ENCODE peak calls at places on chromosomes 13 and 19, in ten cellular contexts. M is esophagus muscularis mucosa, L is breast epithelium, F is GM23338, E is endothelial cell of umbilical vein, N is suprapubic skin, X is K562, V is SK-N-SH, Z is HCT116, Q is transverse colon. I is an unnamed sample. For H3K4me1, the result is how much of the 10 kb centered on the place peaks cover.

GRCh38 chr19:20928371-20928770 is 5.3 kb downstream of the ZNF85 start:
- DNase-seq in L (no peak), V (no peak), X (no peak), M (no peak), E (no peak), Q (no peak), N (no peak), F (no peak), Z (no peak), I (no peak)

GRCh38 chr13:102452831-102453230 is 51.0 kb upstream of the FGF14 start:
- DNase-seq in F (no peak), L (no peak), E (no peak), M (no peak), Q (no peak), Z (no peak), V (no peak), X (no peak), N (no peak), I (no peak)

GRCh38 chr13:109200556-109200955 is 571.1 kb downstream of the MYO16 start:
- DNase-seq in Q (no peak), E (peak), Z (no peak), N (no peak), L (no peak), X (no peak), V (no peak), M (no peak), F (no peak), I (no peak)

GRCh38 chr19:16608290-16608704 is 19.7 kb downstream of the MED26 start:
- DNase-seq in N (no peak), X (no peak), L (no peak), E (peak), Q (peak), F (no peak), M (no peak), V (no peak), Z (no peak), I (peak)

GRCh38 chr13:79907527-79907926 is 426.6 kb downstream of the NDFIP2 start:
- DNase-seq in M (no peak), N (no peak), V (no peak), Z (no peak), X (no peak), F (no peak), L (no peak), E (no peak), Q (no peak), I (no peak)

GRCh38 chr13:84431646-84432045 is 549.4 kb upstream of the SLITRK1 start:
- DNase-seq in N (no peak), E (no peak), L (no peak), F (no peak), X (no peak), M (no peak), Q (no peak), V (no peak), Z (no peak), I (no peak)

GRCh38 chr19:41355035-41355434 is 1.3 kb upstream of the TGFB1 start:
- DNase-seq in X (no peak), V (no peak), L (no peak), F (no peak), Q (no peak), M (no peak), N (no peak), E (no peak), Z (no peak), I (no peak)

GRCh38 chr19:48806518-48806817 is 4.4 kb downstream of the BCAT2 start:
- DNase-seq in N (no peak), X (peak), M (no peak), V (peak), F (peak), E (peak), Z (no peak), Q (no peak), L (no peak), I (no peak)

GRCh38 chr13:96810104-96810503 is 184.2 kb downstream of the OXGR1 start:
- DNase-seq in M (no peak), V (no peak), X (no peak), L (no peak), N (no peak), E (no peak), Q (no peak), Z (no peak), F (no peak), I (no peak)

GRCh38 chr13:29227560-29227959 is 367.9 kb downstream of the SLC7A1 start:
- DNase-seq in M (no peak), L (no peak), X (no peak), V (no peak), F (no peak), Q (no peak), N (no peak), Z (no peak), E (no peak), I (no peak)

GRCh38 chr13:27822258-27822872 is 30.1 kb downstream of the GSX1 start:
- DNase-seq in X (no peak), N (no peak), V (no peak), L (no peak), F (peak), E (peak), M (no peak), Z (no peak), Q (no peak), I (no peak)

GRCh38 chr19:18436651-18437478 is 1.1 kb downstream of the ISYNA1 start:
- DNase-seq in L (no peak), N (no peak), F (peak), V (peak), M (no peak), E (peak), Q (peak), Z (no peak), X (peak), I (peak)

GRCh38 chr13:41595298-41595697 is 137.9 kb downstream of the RGCC start:
- DNase-seq in M (no peak), Z (no peak), F (no peak), V (no peak), Q (no peak), X (no peak), E (no peak), N (no peak), L (no peak), I (no peak)

GRCh38 chr19:5037936-5038335 is 69.0 kb downstream of the KDM4B start:
- DNase-seq in E (no peak), Q (no peak), F (no peak), M (no peak), N (no peak), X (no peak), L (no peak), Z (no peak), V (peak), I (no peak)

GRCh38 chr13:41311607-41312500 is 787 bp downstream of the NAA16 start:
- DNase-seq in M (no peak), X (no peak), Z (no peak), E (peak), F (peak), L (no peak), N (peak), Q (peak), V (peak), I (peak)

GRCh38 chr13:37919329-37919880 is 49.8 kb upstream of the TRPC4 start:
- DNase-seq in F (no peak), Q (no peak), N (no peak), X (no peak), E (no peak), Z (no peak), M (no peak), V (no peak), L (no peak), I (no peak)

GRCh38 chr19:41696402-41697197 is 8.5 kb upstream of the CEACAM7 start:
- DNase-seq in X (no peak), E (peak), N (peak), V (no peak), M (no peak), F (peak), Q (peak), Z (no peak), L (no peak), I (no peak)

GRCh38 chr13:103142091-103142594 is 75.9 kb upstream of the SLC10A2 start:
- DNase-seq in X (no peak), N (no peak), M (no peak), F (no peak), E (no peak), Q (no peak), L (no peak), V (no peak), Z (no peak), I (no peak)

GRCh38 chr19:58059003-58059671 is at the start of gene ZNF135:
- DNase-seq in Z (no peak), Q (peak), X (no peak), N (peak), M (peak), L (peak), E (peak), F (peak), V (peak), I (peak)

GRCh38 chr19:27735314-27735713 is 1477.6 kb downstream of the UQCRFS1 start:
- DNase-seq in M (no peak), X (no peak), Q (no peak), N (no peak), E (no peak), F (no peak), V (no peak), Z (no peak), L (no peak), I (no peak)

GRCh38 chr19:12139309-12139708 is 841 bp downstream of the ZNF20 start:
- DNase-seq in F (peak), L (no peak), Q (no peak), X (no peak), N (no peak), M (no peak), Z (no peak), E (no peak), V (no peak), I (no peak)

GRCh38 chr19:1591421-1592022 is 1.1 kb downstream of the MBD3 start:
- DNase-seq in E (peak), L (no peak), Z (no peak), M (no peak), V (peak), Q (no peak), X (peak), N (no peak), F (no peak), I (no peak)

GRCh38 chr19:16594131-16594586 is 21.9 kb upstream of the SLC35E1 start:
- DNase-seq in M (no peak), F (no peak), E (no peak), Q (peak), Z (no peak), N (no peak), V (no peak), X (no peak), L (no peak), I (no peak)

GRCh38 chr19:32824906-32825608 is 44.5 kb downstream of the SLC7A9 start:
- DNase-seq in N (peak), E (peak), Z (no peak), V (no peak), Q (no peak), X (no peak), L (no peak), M (no peak), F (no peak), I (no peak)

GRCh38 chr19:30086916-30087315 is 144.9 kb downstream of the URI1 start:
- DNase-seq in X (no peak), E (no peak), N (no peak), V (no peak), F (no peak), Q (no peak), L (no peak), Z (no peak), M (no peak), I (no peak)

GRCh38 chr19:8367327-8368001 is 3.5 kb downstream of the ANGPTL4 start:
- DNase-seq in N (peak), Z (no peak), L (peak), M (no peak), V (peak), E (peak), F (peak), X (peak), Q (peak), I (peak)

GRCh38 chr19:45161715-45162463 is 1.1 kb upstream of the NKPD1 start:
- DNase-seq in N (no peak), X (peak), Q (no peak), M (no peak), F (peak), Z (no peak), V (peak), E (peak), L (no peak), I (no peak)
- H3K4me1 ChIP-seq in N (half or more), X (under half), Q (under half), M (under half), F (under half), Z (under half), V (under half), E (under half), L (under half), I (under half)

GRCh38 chr19:6772028-6772865 is at the start of gene VAV1:
- DNase-seq in L (no peak), N (peak), X (peak), V (peak), Q (peak), F (peak), Z (no peak), E (no peak), M (no peak), I (peak)
- TF ChIP-seq POLR2AphosphoS5 in L (no peak), N (no peak), X (no peak), V (no peak), Q (peak), F (no peak), Z (no peak), E (no peak), M (no peak), I (no peak)

GRCh38 chr13:39144391-39144790 is 106.1 kb downstream of the NHLRC3 start:
- DNase-seq in V (no peak), E (no peak), Z (no peak), Q (no peak), X (no peak), M (no peak), F (no peak), N (no peak), L (no peak), I (no peak)

GRCh38 chr13:39144941-39145533 is 106.8 kb downstream of the NHLRC3 start:
- DNase-seq in X (peak), E (peak), Q (peak), F (peak), V (peak), N (no peak), Z (peak), M (no peak), L (no peak), I (peak)

GRCh38 chr13:39148513-39148961 is 110.3 kb downstream of the NHLRC3 start:
- DNase-seq in V (no peak), Q (no peak), L (no peak), Z (no peak), E (no peak), X (no peak), M (no peak), F (no peak), N (no peak), I (no peak)

GRCh38 chr13:39149896-39150295 is 111.6 kb downstream of the NHLRC3 start:
- DNase-seq in Z (no peak), L (no peak), V (no peak), F (no peak), Q (no peak), M (no peak), X (no peak), E (no peak), N (no peak), I (no peak)
- TF ChIP-seq CTCF in Z (no peak), L (no peak), V (no peak), F (no peak), Q (no peak), M (no peak), X (no peak), E (no peak), N (no peak), I (no peak)

GRCh38 chr19:6270076-6270745 is 9.6 kb downstream of the MLLT1 start:
- DNase-seq in Z (no peak), Q (no peak), E (no peak), F (no peak), N (no peak), M (no peak), X (no peak), L (no peak), V (no peak), I (no peak)
- H3K4me1 ChIP-seq in Z (under half), Q (under half), E (under half), F (under half), N (half or more), M (half or more), X (under half), L (under half), V (half or more), I (half or more)

DNA sequence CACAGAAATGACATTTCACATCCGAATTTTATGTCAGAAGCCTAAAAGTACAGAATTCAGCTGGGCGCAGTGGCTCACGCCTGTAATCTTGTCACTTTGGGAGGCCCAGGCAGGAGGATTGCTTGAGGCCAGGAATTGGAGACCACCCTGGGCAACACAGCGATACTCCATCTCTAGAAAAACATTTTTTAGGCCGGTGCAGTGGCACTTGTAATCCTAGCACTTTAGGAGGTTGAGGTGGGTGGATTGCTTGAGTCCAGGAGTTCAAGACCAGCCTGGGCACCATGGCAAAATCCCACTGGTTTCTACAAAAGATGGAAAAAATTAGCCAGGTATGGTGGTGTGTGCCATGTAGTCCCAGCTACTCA is 15.3 kb downstream of the NOP53 start:
- DNase-seq in N (no peak), X (no peak), Q (no peak), V (no peak), F (no peak), M (no peak), E (no peak), Z (no peak), L (no peak), I (no peak)
- TF ChIP-seq POLR2AphosphoS5 in N (no peak), X (no peak), Q (no peak), V (no peak), F (no peak), M (no peak), E (no peak), Z (no peak), L (no peak), I (no peak)

GRCh38 chr13:26759907-26760834 is at the start of gene GPR12:
- DNase-seq in Q (no peak), N (no peak), V (peak), M (no peak), F (peak), X (no peak), E (peak), L (no peak), Z (no peak), I (no peak)
- TF ChIP-seq CTCF in Q (no peak), N (no peak), V (no peak), M (no peak), F (no peak), X (no peak), E (no peak), L (no peak), Z (no peak), I (no peak)